ENCODE peak calls at places on chromosomes 3 and 15, in five cellular contexts. H is astrocyte of the spinal cord, X is tibial artery, O is WTC11, Z is heart left ventricle. W is an unnamed sample.

GRCh38 chr3:158419820-158420653 is 151.0 kb upstream of the MLF1 start:
- DNase-seq in H (no peak), X (no peak), O (no peak), Z (no peak), W (no peak)

GRCh38 chr3:161630791-161631190 is 134.2 kb downstream of the OTOL1 start:
- DNase-seq in H (peak; percentile 15), X (no peak), O (peak; percentile 11), Z (no peak), W (no peak)

GRCh38 chr3:31610700-31611275 is 78.1 kb downstream of the STT3B start:
- DNase-seq in H (peak; percentile 50), X (no peak), O (no peak), Z (no peak), W (no peak)

GRCh38 chr15:58698887-58699641 is 50.4 kb downstream of the ADAM10 start:
- DNase-seq in H (peak; percentile 27), X (no peak), O (no peak), Z (no peak), W (no peak)

GRCh38 chr3:96877510-96877909 is 63.1 kb downstream of the EPHA6 start:
- DNase-seq in H (no peak), X (no peak), O (no peak), Z (no peak), W (no peak)

GRCh38 chr3:46897031-46897430 is 19.5 kb downstream of the PTH1R start:
- DNase-seq in H (no peak), X (peak; percentile 35), O (no peak), Z (no peak), W (peak; percentile 28)

GRCh38 chr3:133943639-133944131 is 48.0 kb upstream of the RAB6B start:
- DNase-seq in H (peak; percentile 96), X (peak; percentile 55), O (no peak), Z (no peak), W (no peak)

GRCh38 chr3:34001022-34001421 is 202.6 kb downstream of the PDCD6IP start:
- DNase-seq in H (no peak), X (no peak), O (no peak), Z (no peak), W (no peak)

GRCh38 chr15:71411538-71412482 is 296.5 kb downstream of the THSD4 start:
- DNase-seq in H (peak; percentile 76), X (peak; percentile 71), O (no peak), Z (no peak), W (no peak)

GRCh38 chr15:68699881-68700394 is 120.8 kb downstream of the ANP32A start:
- DNase-seq in H (no peak), X (no peak), O (no peak), Z (no peak), W (peak; percentile 53)

GRCh38 chr15:47402829-47403228 is 314.5 kb upstream of the SEMA6D start:
- DNase-seq in H (no peak), X (no peak), O (no peak), Z (no peak), W (no peak)

GRCh38 chr15:66704019-66704782 is 2.2 kb downstream of the SMAD6 start:
- DNase-seq in H (no peak), X (no peak), O (no peak), Z (no peak), W (no peak)

GRCh38 chr3:152380048-152380447 is 111.3 kb downstream of the MBNL1 start:
- DNase-seq in H (no peak), X (no peak), O (no peak), Z (no peak), W (no peak)

GRCh38 chr3:47617061-47618010 is 38.7 kb upstream of the CSPG5 start:
- DNase-seq in H (peak; percentile 70), X (no peak), O (no peak), Z (no peak), W (no peak)

GRCh38 chr3:127115691-127116351 is 77.1 kb upstream of the PRR23E start:
- DNase-seq in H (no peak), X (peak; percentile 28), O (no peak), Z (no peak), W (no peak)

GRCh38 chr3:133448478-133449122 is 48.7 kb downstream of the BFSP2 start:
- DNase-seq in H (no peak), X (no peak), O (no peak), Z (no peak), W (no peak)

GRCh38 chr3:16897254-16897926 is 12.6 kb downstream of the PLCL2 start:
- DNase-seq in H (no peak), X (no peak), O (no peak), Z (no peak), W (no peak)

GRCh38 chr15:97194750-97195149 is 765.8 kb upstream of the ARRDC4 start:
- DNase-seq in H (no peak), X (no peak), O (no peak), Z (no peak), W (no peak)

GRCh38 chr3:115428825-115429224 is 194.5 kb upstream of the GAP43 start:
- DNase-seq in H (no peak), X (no peak), O (no peak), Z (no peak), W (no peak)

GRCh38 chr15:73464602-73465001 is 21.6 kb downstream of the REC114 start:
- DNase-seq in H (no peak), X (no peak), O (peak; percentile 20), Z (no peak), W (no peak)
- TF ChIP-seq CTCF in H (peak; percentile 16), X (no peak), O (peak; percentile 48), Z (no peak), W (no peak)

DNA sequence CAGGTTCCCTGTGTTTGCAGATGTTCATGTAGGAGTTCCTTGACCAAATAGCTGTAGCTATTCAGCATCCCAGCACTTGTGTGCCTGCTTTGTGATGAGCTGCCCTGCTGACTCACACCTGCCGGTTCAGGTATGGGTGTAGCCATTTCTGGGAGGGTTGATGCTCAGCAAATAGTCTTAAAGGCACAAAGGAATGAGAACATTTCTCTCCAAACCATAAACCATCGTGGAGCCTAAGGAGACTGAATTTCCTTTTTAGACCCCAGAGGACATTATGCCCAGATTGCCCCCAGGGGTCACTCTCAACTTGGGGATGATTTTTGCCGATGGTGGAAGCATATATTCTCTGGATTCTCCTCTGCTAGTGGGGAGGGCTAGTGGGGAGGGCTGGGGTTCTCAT is 80.6 kb downstream of the ADAMTSL3 start:
- DNase-seq in H (no peak), X (no peak), O (peak; percentile 25), Z (no peak), W (no peak)
- TF ChIP-seq CTCF in H (no peak), X (no peak), O (no peak), Z (peak; percentile 35), W (no peak)

GRCh38 chr3:102095383-102095782 is 246.1 kb downstream of the NFKBIZ start:
- DNase-seq in H (no peak), X (no peak), O (no peak), Z (no peak), W (no peak)

GRCh38 chr3:102094523-102094922 is 245.2 kb downstream of the NFKBIZ start:
- DNase-seq in H (no peak), X (no peak), O (no peak), Z (no peak), W (no peak)

GRCh38 chr3:102098130-102098885 is 249.0 kb downstream of the NFKBIZ start:
- DNase-seq in H (no peak), X (no peak), O (no peak), Z (no peak), W (no peak)

GRCh38 chr3:102092617-102093466 is 243.5 kb downstream of the NFKBIZ start:
- DNase-seq in H (peak; percentile 81), X (no peak), O (no peak), Z (no peak), W (no peak)

DNA sequence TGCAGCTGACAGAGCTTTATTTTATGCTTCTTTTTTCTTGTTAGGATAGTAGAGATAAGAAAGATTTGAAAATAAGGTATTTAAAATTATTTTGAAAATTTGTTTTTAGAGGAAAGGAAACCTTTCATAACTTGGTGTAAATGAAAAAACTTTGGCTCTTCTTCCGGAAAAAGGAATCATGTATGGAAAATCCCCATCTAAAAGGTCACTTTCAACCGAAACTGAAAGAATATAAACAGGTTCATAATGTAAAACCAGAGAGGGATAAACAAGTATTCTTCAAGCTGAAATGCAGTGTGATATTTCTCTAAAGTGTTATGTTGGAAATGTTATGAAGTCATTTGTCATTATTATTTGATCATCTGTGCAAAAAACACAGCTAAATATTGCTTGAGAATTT is 246.8 kb downstream of the NFKBIZ start:
- DNase-seq in H (no peak), X (no peak), O (no peak), Z (no peak), W (no peak)
- TF ChIP-seq CTCF in H (no peak), X (no peak), O (no peak), Z (no peak), W (no peak)

GRCh38 chr3:182723596-182723995 is 69.7 kb upstream of the ATP11B start:
- DNase-seq in H (no peak), X (no peak), O (no peak), Z (no peak), W (no peak)

GRCh38 chr3:182728248-182728647 is 65.1 kb upstream of the ATP11B start:
- DNase-seq in H (no peak), X (no peak), O (no peak), Z (no peak), W (no peak)

GRCh38 chr3:182726258-182727142 is 66.8 kb upstream of the ATP11B start:
- DNase-seq in H (peak; percentile 11), X (no peak), O (no peak), Z (no peak), W (no peak)

GRCh38 chr3:182725372-182726251 is 67.7 kb upstream of the ATP11B start:
- DNase-seq in H (no peak), X (no peak), O (no peak), Z (no peak), W (no peak)

DNA sequence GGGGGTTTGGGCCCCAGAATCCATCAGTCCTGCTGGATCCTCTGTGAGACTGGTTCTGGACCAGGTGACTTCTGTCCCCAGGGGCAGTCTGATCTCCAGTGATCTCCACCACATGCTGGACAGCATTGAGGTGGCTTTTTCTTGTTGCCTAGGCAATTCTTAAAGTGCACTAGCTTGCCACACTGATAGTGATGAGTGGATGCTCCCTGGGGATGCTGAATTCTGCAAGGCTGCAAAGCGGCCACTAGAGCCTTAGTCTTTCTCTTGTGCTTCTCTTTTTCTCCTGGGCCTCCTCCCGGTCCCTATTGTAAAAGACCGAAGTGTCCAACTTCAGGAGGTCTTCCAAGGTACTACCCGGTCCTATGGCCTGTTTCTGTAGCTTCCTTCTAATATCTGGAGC is 70.4 kb upstream of the ATP11B start:
- DNase-seq in H (no peak), X (no peak), O (no peak), Z (no peak), W (no peak)
- TF ChIP-seq CTCF in H (no peak), X (no peak), O (no peak), Z (no peak), W (no peak)